ENCODE peak calls at places on chromosomes 3 and 15, in seven cellular contexts. K, M, J, I, B, V and Q are unnamed samples.

GRCh38 chr15:68820589-68821189 is at the start of gene ANP32A:
- DNase-seq in K (peak), M (peak), J (peak), I (peak), B (peak), V (peak), Q (peak)

GRCh38 chr3:101954361-101954760 is 105.0 kb downstream of the NFKBIZ start:
- DNase-seq in K (no peak), M (no peak), J (no peak), I (no peak), B (no peak), V (no peak), Q (no peak)

GRCh38 chr3:127585163-127585812 is 5.2 kb downstream of the TPRA1 start:
- DNase-seq in K (no peak), M (no peak), J (no peak), I (no peak), B (no peak), V (no peak), Q (no peak)

GRCh38 chr3:124514681-124515080 is 215.6 kb upstream of the UMPS start:
- DNase-seq in K (no peak), M (no peak), J (no peak), I (no peak), B (no peak), V (no peak), Q (no peak)

GRCh38 chr3:3798641-3799113 is 554 bp upstream of the LRRN1 start:
- DNase-seq in K (no peak), M (no peak), J (peak), I (peak), B (peak), V (peak), Q (no peak)

GRCh38 chr3:141280690-141281089 is 49.1 kb downstream of the PXYLP1 start:
- DNase-seq in K (no peak), M (no peak), J (no peak), I (no peak), B (no peak), V (no peak), Q (no peak)

GRCh38 chr3:161557751-161558150 is 61.1 kb downstream of the OTOL1 start:
- DNase-seq in K (no peak), M (no peak), J (no peak), I (no peak), B (no peak), V (no peak), Q (no peak)

GRCh38 chr3:158452324-158452723 is 118.7 kb upstream of the MLF1 start:
- DNase-seq in K (no peak), M (no peak), J (no peak), I (no peak), B (no peak), V (no peak), Q (no peak)

GRCh38 chr3:151960956-151961580 is 87.6 kb downstream of the SUCNR1 start:
- DNase-seq in K (no peak), M (no peak), J (no peak), I (no peak), B (no peak), V (no peak), Q (no peak)

GRCh38 chr3:145219355-145220196 is 941.4 kb downstream of the PLOD2 start:
- DNase-seq in K (no peak), M (no peak), J (no peak), I (no peak), B (no peak), V (no peak), Q (no peak)

GRCh38 chr3:95401693-95402092 is 1338.8 kb downstream of the NSUN3 start:
- DNase-seq in K (no peak), M (no peak), J (no peak), I (no peak), B (no peak), V (no peak), Q (no peak)

GRCh38 chr3:179493260-179493659 is 42.0 kb upstream of the GNB4 start:
- DNase-seq in K (no peak), M (no peak), J (no peak), I (no peak), B (no peak), V (no peak), Q (no peak)

GRCh38 chr3:50242778-50243551 is 7.0 kb downstream of the GNAI2 start:
- DNase-seq in K (no peak), M (peak), J (no peak), I (peak), B (no peak), V (peak), Q (peak)

GRCh38 chr3:184602406-184603155 is 41.0 kb downstream of the EPHB3 start:
- DNase-seq in K (no peak), M (no peak), J (no peak), I (peak), B (peak), V (no peak), Q (no peak)

GRCh38 chr15:79944625-79945024 is 26.4 kb downstream of the BCL2A1 start:
- DNase-seq in K (no peak), M (no peak), J (no peak), I (no peak), B (no peak), V (no peak), Q (no peak)

GRCh38 chr15:92811514-92811913 is 88.6 kb upstream of the CHD2 start:
- DNase-seq in K (no peak), M (no peak), J (no peak), I (no peak), B (no peak), V (peak), Q (no peak)

GRCh38 chr15:73026496-73027054 is 25.7 kb upstream of the NEO1 start:
- DNase-seq in K (no peak), M (no peak), J (no peak), I (no peak), B (no peak), V (no peak), Q (no peak)

GRCh38 chr3:52532838-52533622 is 627 bp downstream of the NT5DC2 start:
- DNase-seq in K (no peak), M (no peak), J (no peak), I (peak), B (peak), V (peak), Q (no peak)

GRCh38 chr3:41318520-41318919 is 119.2 kb downstream of the CTNNB1 start:
- DNase-seq in K (no peak), M (peak), J (no peak), I (no peak), B (no peak), V (no peak), Q (no peak)

GRCh38 chr15:64640146-64640868 is 135.1 kb downstream of the RBPMS2 start:
- DNase-seq in K (no peak), M (no peak), J (no peak), I (no peak), B (no peak), V (no peak), Q (no peak)
- H3K27ac ChIP-seq in K (no peak), M (no peak), J (no peak), I (peak), B (no peak), V (peak), Q (no peak)

GRCh38 chr3:69914395-69914794 is 85.1 kb upstream of the SAMMSON start:
- DNase-seq in K (no peak), M (no peak), J (no peak), I (no peak), B (no peak), V (no peak), Q (no peak)
- H3K27ac ChIP-seq in K (no peak), M (no peak), J (no peak), I (no peak), B (no peak), V (no peak), Q (no peak)

DNA sequence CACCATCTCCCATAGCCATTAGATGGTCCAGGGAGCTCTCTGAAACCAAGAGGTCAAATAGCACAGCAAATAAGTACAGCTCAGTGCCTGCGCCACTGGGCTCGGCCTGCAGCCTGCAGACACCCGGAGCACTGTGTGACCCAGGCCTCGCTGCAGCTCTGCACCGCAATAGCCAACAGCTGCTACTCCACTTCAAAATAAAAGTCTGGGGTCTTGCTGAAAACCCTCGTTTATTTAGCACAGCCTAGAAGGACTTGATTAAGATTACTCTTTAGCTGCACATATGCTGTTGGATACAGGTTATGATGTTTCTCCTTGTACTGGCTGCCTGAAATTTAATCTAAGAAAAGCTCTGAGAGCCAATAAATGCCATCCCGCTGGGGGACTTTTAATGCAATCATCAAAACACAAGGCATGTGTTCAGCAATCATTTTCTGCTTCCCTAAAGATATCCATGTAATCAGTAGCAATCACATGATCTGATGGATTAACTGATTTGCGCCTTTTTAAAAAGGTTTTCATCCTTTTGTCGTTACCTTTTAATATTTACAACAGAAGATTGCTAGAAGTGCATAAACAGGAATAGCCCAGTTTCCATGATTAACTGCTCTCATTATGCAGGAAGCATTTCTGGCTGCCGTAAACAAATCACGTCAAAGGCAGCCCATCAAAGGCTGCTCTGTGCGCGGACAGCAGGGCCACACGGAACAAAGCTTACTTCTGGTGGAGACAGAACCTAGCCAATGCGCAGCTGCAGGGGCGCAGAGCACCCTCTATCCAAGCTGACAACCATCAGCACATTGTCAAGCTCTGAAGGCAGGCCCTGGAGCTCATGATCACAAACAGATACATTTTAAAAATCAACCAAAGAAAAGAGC is 58.8 kb downstream of the CLASP2 start:
- DNase-seq in K (peak), M (peak), J (peak), I (peak), B (peak), V (peak), Q (peak)
- H3K27ac ChIP-seq in K (peak), M (peak), J (peak), I (peak), B (no peak), V (peak), Q (peak)

GRCh38 chr3:155745795-155746550 is 1.1 kb upstream of the PLCH1 start:
- DNase-seq in K (no peak), M (no peak), J (no peak), I (peak), B (peak), V (peak), Q (peak)
- H3K27ac ChIP-seq in K (no peak), M (no peak), J (no peak), I (peak), B (peak), V (no peak), Q (peak)

GRCh38 chr3:188683032-188683491 is 488.7 kb upstream of the TPRG1 start:
- DNase-seq in K (peak), M (peak), J (no peak), I (no peak), B (no peak), V (no peak), Q (no peak)
- H3K27ac ChIP-seq in K (peak), M (peak), J (no peak), I (no peak), B (no peak), V (peak), Q (peak)